ENCODE peak calls at places on chromosomes 2 and 18, in six cellular contexts. V is left ventricle myocardium inferior, I is cardiac muscle cell, D is lower lobe of right lung, C is H9, R is upper lobe of right lung. K is an unnamed sample.

GRCh38 chr2:190562121-190562520 is 27.6 kb upstream of the NEMP2 start:
- DNase-seq in V (no peak), I (no peak), D (no peak), C (peak; percentile 28), R (no peak), K (no peak)

GRCh38 chr18:64929026-64929425 is 780.1 kb upstream of the LINC00305 start:
- DNase-seq in V (no peak), I (no peak), D (no peak), C (no peak), R (no peak), K (no peak)

GRCh38 chr2:108182489-108182888 is 57.3 kb upstream of the SULT1C3 start:
- DNase-seq in V (no peak), I (peak; percentile 6), D (no peak), C (peak; percentile 70), R (no peak), K (no peak)

GRCh38 chr18:51391215-51391614 is 193.7 kb upstream of the MEX3C start:
- DNase-seq in V (no peak), I (no peak), D (no peak), C (no peak), R (no peak), K (no peak)

GRCh38 chr18:51151568-51152511 is 45.6 kb downstream of the MEX3C start:
- DNase-seq in V (no peak), I (no peak), D (no peak), C (peak; percentile 23), R (no peak), K (no peak)

GRCh38 chr2:229612395-229612971 is 101.9 kb downstream of the DNER start:
- DNase-seq in V (no peak), I (no peak), D (no peak), C (no peak), R (no peak), K (no peak)

GRCh38 chr2:133937669-133938068 is 316.2 kb upstream of the MGAT5 start:
- DNase-seq in V (no peak), I (no peak), D (no peak), C (no peak), R (no peak), K (no peak)

GRCh38 chr2:42917374-42918017 is 125.1 kb upstream of the HAAO start:
- DNase-seq in V (no peak), I (peak; percentile 95), D (no peak), C (no peak), R (peak; percentile 44), K (no peak)

GRCh38 chr2:100831831-100832230 is 11.9 kb downstream of the NPAS2 start:
- DNase-seq in V (peak; percentile 64), I (no peak), D (no peak), C (no peak), R (no peak), K (no peak)

GRCh38 chr18:7740815-7741214 is 173.7 kb downstream of the PTPRM start:
- DNase-seq in V (no peak), I (no peak), D (no peak), C (no peak), R (no peak), K (no peak)

GRCh38 chr2:2831656-2832055 is 500.6 kb upstream of the MYT1L start:
- DNase-seq in V (no peak), I (no peak), D (no peak), C (peak; percentile 48), R (peak; percentile 2), K (no peak)

GRCh38 chr2:219155054-219155644 is 5.5 kb downstream of the NHEJ1 start:
- DNase-seq in V (no peak), I (peak; percentile 85), D (no peak), C (no peak), R (no peak), K (no peak)

GRCh38 chr2:110931648-110932047 is 189.1 kb upstream of the BCL2L11 start:
- DNase-seq in V (no peak), I (peak; percentile 79), D (no peak), C (no peak), R (no peak), K (no peak)

GRCh38 chr2:147709655-147710054 is 135.2 kb upstream of the ACVR2A start:
- DNase-seq in V (no peak), I (no peak), D (no peak), C (no peak), R (no peak), K (no peak)

GRCh38 chr18:35064291-35064690 is 23.1 kb downstream of the MAPRE2 start:
- DNase-seq in V (no peak), I (no peak), D (no peak), C (no peak), R (no peak), K (no peak)

GRCh38 chr2:12721571-12722444 is 5.1 kb downstream of the TRIB2 start:
- DNase-seq in V (no peak), I (peak; percentile 82), D (no peak), C (no peak), R (no peak), K (no peak)

GRCh38 chr2:37782155-37782673 is 110.8 kb upstream of the CDC42EP3 start:
- DNase-seq in V (no peak), I (no peak), D (no peak), C (no peak), R (no peak), K (no peak)

GRCh38 chr18:11994708-11995444 is 13.6 kb downstream of the IMPA2 start:
- DNase-seq in V (no peak), I (no peak), D (peak; percentile 40), C (peak; percentile 79), R (no peak), K (no peak)

GRCh38 chr2:26946841-26947784 is 23.3 kb upstream of the MAPRE3 start:
- DNase-seq in V (peak; percentile 66), I (peak; percentile 77), D (peak; percentile 78), C (no peak), R (peak; percentile 88), K (no peak)

GRCh38 chr18:59057493-59057795 is 82.2 kb upstream of the SEC11C start:
- DNase-seq in V (no peak), I (no peak), D (no peak), C (no peak), R (no peak), K (no peak)

GRCh38 chr2:161416633-161417427 is 733 bp downstream of the TBR1 start:
- DNase-seq in V (no peak), I (no peak), D (no peak), C (peak; percentile 43), R (no peak), K (no peak)

GRCh38 chr2:102442967-102443828 is 20.2 kb downstream of the IL18RAP start:
- DNase-seq in V (no peak), I (peak; percentile 69), D (no peak), C (no peak), R (no peak), K (no peak)

DNA sequence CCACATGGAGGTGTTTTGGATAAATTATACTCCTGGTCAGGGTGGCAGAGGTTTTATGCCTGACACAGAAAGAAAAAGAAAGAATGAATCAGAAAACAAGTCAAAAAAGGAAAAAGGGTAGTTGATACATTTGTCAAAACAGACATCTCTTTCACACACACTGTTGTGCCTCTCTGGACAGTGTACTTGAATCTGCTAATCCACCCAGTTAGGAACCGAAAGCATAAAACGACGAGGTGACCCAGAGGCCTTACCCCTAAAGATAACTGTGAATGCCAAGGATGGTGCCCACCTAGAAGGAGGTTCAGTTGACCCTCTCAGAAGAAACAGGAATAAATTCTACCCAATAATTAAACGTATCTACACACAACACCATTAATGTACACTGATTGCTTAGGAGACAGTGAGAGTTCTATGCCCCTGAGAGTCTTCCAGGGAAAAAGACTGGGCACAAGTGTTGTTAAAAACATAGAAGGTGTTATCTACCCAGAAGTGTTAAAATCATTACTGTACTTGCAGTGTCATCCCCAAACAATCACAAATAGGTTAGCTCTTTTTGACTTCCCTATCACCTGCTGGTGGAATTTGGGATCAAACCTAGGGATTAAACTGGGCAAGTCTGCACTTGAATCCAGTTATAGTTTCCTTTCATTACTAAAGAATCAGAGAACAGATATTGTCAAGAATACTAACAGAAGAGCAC is 123.2 kb upstream of the DNAJC10 start:
- DNase-seq in V (no peak), I (no peak), D (no peak), C (no peak), R (no peak), K (no peak)
- TF ChIP-seq CTCF in V (no peak), I (no peak), D (no peak), C (peak; percentile 38), R (no peak), K (no peak)

GRCh38 chr18:54222922-54223567 is 1.4 kb downstream of the MBD2 start:
- DNase-seq in V (no peak), I (no peak), D (no peak), C (no peak), R (no peak), K (no peak)
- TF ChIP-seq CTCF in V (no peak), I (peak; percentile 21), D (peak; percentile 20), C (peak; percentile 34), R (peak; percentile 25), K (no peak)

DNA sequence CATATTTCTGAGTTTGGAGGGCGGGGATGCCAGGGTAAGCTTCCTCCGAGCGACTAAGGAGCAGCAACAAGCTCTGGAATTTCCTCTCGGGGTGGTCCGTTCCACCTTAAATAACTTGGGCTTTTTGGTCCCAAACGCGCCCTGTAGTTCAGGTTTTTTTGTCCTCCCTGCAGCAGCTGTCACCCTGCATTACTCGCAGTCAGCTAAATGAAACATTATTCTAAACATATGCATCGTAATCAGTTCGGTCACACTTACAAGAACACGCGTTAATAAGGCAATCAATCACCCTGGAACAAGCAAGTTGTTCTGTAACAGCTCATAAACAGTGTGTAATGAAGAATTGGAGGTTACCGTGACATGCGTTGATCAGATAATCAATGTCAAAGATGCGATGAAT is 8.3 kb downstream of the EVX2 start:
- DNase-seq in V (no peak), I (no peak), D (no peak), C (peak; percentile 53), R (no peak), K (no peak)
- TF ChIP-seq CTCF in V (no peak), I (no peak), D (no peak), C (no peak), R (no peak), K (no peak)

GRCh38 chr18:75638223-75638596 is 210.7 kb upstream of the SMIM21 start:
- DNase-seq in V (no peak), I (peak; percentile 78), D (no peak), C (no peak), R (no peak), K (no peak)
- TF ChIP-seq CTCF in V (peak; percentile 28), I (peak; percentile 31), D (no peak), C (no peak), R (no peak), K (peak; percentile 31)

GRCh38 chr18:6404834-6405233 is 9.9 kb downstream of the L3MBTL4 start:
- DNase-seq in V (no peak), I (no peak), D (no peak), C (no peak), R (no peak), K (no peak)

GRCh38 chr18:6406075-6406909 is 8.4 kb downstream of the L3MBTL4 start:
- DNase-seq in V (no peak), I (peak; percentile 53), D (no peak), C (no peak), R (no peak), K (no peak)

GRCh38 chr18:6405237-6406074 is 9.3 kb downstream of the L3MBTL4 start:
- DNase-seq in V (no peak), I (peak; percentile 24), D (no peak), C (no peak), R (no peak), K (no peak)

GRCh38 chr18:6397931-6398566 is 16.7 kb downstream of the L3MBTL4 start:
- DNase-seq in V (no peak), I (no peak), D (no peak), C (no peak), R (no peak), K (no peak)

GRCh38 chr18:6401687-6402086 is 13.0 kb downstream of the L3MBTL4 start:
- DNase-seq in V (no peak), I (no peak), D (no peak), C (peak; percentile 37), R (no peak), K (no peak)
- TF ChIP-seq CTCF in V (peak; percentile 38), I (no peak), D (no peak), C (peak; percentile 75), R (no peak), K (no peak)

K was measured in AG09319.